ENCODE peak calls at places on chromosomes 6 and 20, in five cellular contexts. G, Y, A, B and S are unnamed samples.

GRCh38 chr6:91634791-91635190 is 1047.9 kb upstream of the MAP3K7 start:
- DNase-seq in G (no peak), Y (peak; percentile 18), A (no peak), B (no peak), S (peak; percentile 25)

GRCh38 chr6:30542915-30543314 is 13.4 kb downstream of the GNL1 start:
- DNase-seq in G (no peak), Y (no peak), A (no peak), B (no peak), S (no peak)

GRCh38 chr6:88629838-88630462 is 333.5 kb downstream of the RNGTT start:
- DNase-seq in G (no peak), Y (peak; percentile 39), A (no peak), B (peak; percentile 11), S (peak; percentile 2)

GRCh38 chr20:20741067-20742045 is 28.9 kb upstream of the RALGAPA2 start:
- DNase-seq in G (no peak), Y (no peak), A (no peak), B (peak; percentile 66), S (no peak)

GRCh38 chr6:162151050-162151658 is 576.4 kb downstream of the PRKN start:
- DNase-seq in G (no peak), Y (peak; percentile 64), A (no peak), B (no peak), S (peak; percentile 31)

GRCh38 chr6:32244270-32244669 is 20.4 kb upstream of the NOTCH4 start:
- DNase-seq in G (no peak), Y (no peak), A (no peak), B (no peak), S (no peak)

GRCh38 chr6:35489995-35490791 is 6.7 kb downstream of the TEAD3 start:
- DNase-seq in G (no peak), Y (no peak), A (no peak), B (no peak), S (no peak)

GRCh38 chr6:129490551-129491245 is 219.3 kb downstream of the ARHGAP18 start:
- DNase-seq in G (no peak), Y (peak; percentile 99), A (peak; percentile 61), B (no peak), S (peak; percentile 99)

GRCh38 chr20:31587545-31588389 is 17.3 kb upstream of the ID1 start:
- DNase-seq in G (no peak), Y (no peak), A (no peak), B (no peak), S (no peak)

GRCh38 chr6:2505624-2506023 is 245.1 kb downstream of the MYLK4 start:
- DNase-seq in G (peak; percentile 64), Y (no peak), A (no peak), B (no peak), S (no peak)

GRCh38 chr6:31903957-31904356 is 2.1 kb upstream of the ZBTB12 start:
- DNase-seq in G (no peak), Y (no peak), A (no peak), B (no peak), S (no peak)

GRCh38 chr20:19539191-19539590 is 218.9 kb upstream of the RIN2 start:
- DNase-seq in G (no peak), Y (no peak), A (no peak), B (no peak), S (no peak)

GRCh38 chr20:25394276-25394675 is 3.6 kb upstream of the ABHD12 start:
- DNase-seq in G (no peak), Y (no peak), A (no peak), B (no peak), S (no peak)

GRCh38 chr6:16712250-16712930 is 48.9 kb downstream of the ATXN1 start:
- DNase-seq in G (no peak), Y (no peak), A (no peak), B (no peak), S (no peak)

GRCh38 chr6:4059115-4059777 is 19.7 kb downstream of the FAM217A start:
- DNase-seq in G (no peak), Y (peak; percentile 79), A (peak; percentile 39), B (no peak), S (peak; percentile 88)